ENCODE peak calls at places on chromosomes 16 and 17, in seven cellular contexts. F, Y, B, C, N, M and K are unnamed samples.

GRCh38 chr16:12436201-12436657 is 367.5 kb downstream of the CPPED1 start:
- DNase-seq in B (no peak), C (no peak), Y (peak; percentile 25), F (no peak), M (no peak), N (no peak), K (no peak)

GRCh38 chr17:64066709-64067108 is 46.3 kb upstream of the ICAM2 start:
- DNase-seq in Y (no peak), N (no peak), C (no peak), M (no peak), B (no peak), F (no peak), K (no peak)

GRCh38 chr17:36068524-36068923 is 4.5 kb downstream of the CCL18 start:
- DNase-seq in B (no peak), M (no peak), F (no peak), N (no peak), C (no peak), Y (no peak), K (no peak)

GRCh38 chr17:71855000-71855399 is 265.8 kb upstream of the SOX9 start:
- DNase-seq in Y (no peak), F (no peak), M (no peak), B (no peak), N (no peak), C (no peak), K (no peak)

GRCh38 chr17:59814685-59815084 is 78.1 kb downstream of the TUBD1 start:
- DNase-seq in B (no peak), N (no peak), Y (no peak), C (no peak), M (no peak), F (no peak), K (no peak)

GRCh38 chr16:50467943-50468748 is 80.0 kb upstream of the NKD1 start:
- DNase-seq in B (no peak), N (peak; percentile 43), M (no peak), Y (peak; percentile 83), F (peak; percentile 11), C (peak; percentile 3), K (no peak)

GRCh38 chr17:3528604-3529511 is 28.8 kb downstream of the TRPV3 start:
- DNase-seq in Y (no peak), M (no peak), F (no peak), C (peak; percentile 27), B (no peak), N (no peak), K (no peak)

GRCh38 chr16:55660026-55660425 is 4.2 kb downstream of the SLC6A2 start:
- DNase-seq in M (no peak), B (no peak), F (no peak), N (no peak), C (no peak), Y (no peak), K (no peak)

GRCh38 chr17:28338056-28338768 is 2.7 kb downstream of the TNFAIP1 start:
- DNase-seq in N (no peak), Y (no peak), C (peak; percentile 38), M (peak; percentile 14), F (no peak), B (peak; percentile 83), K (no peak)

GRCh38 chr17:34252138-34252889 is 2.8 kb upstream of the CCL2 start:
- DNase-seq in F (peak; percentile 81), Y (no peak), M (no peak), N (peak; percentile 85), B (peak; percentile 97), C (peak; percentile 82), K (peak; percentile 93)

GRCh38 chr16:65116818-65117430 is 4.9 kb downstream of the CDH11 start:
- DNase-seq in Y (no peak), M (no peak), N (no peak), C (no peak), B (no peak), F (no peak), K (no peak)

GRCh38 chr16:69064164-69064563 is 41.3 kb upstream of the HAS3 start:
- DNase-seq in B (no peak), Y (no peak), C (no peak), F (no peak), M (peak; percentile 86), N (no peak), K (no peak)

GRCh38 chr16:15643453-15644305 is 725 bp upstream of the MARF1 start:
- DNase-seq in F (peak; percentile 14), N (no peak), M (peak; percentile 53), Y (peak; percentile 20), C (peak; percentile 29), B (peak; percentile 40), K (no peak)

GRCh38 chr17:2634361-2634960 is 41.0 kb downstream of the PAFAH1B1 start:
- DNase-seq in Y (no peak), F (peak; percentile 41), B (no peak), C (peak; percentile 25), N (no peak), M (peak; percentile 88), K (no peak)

GRCh38 chr17:8430966-8431365 is 4.7 kb upstream of the NDEL1 start:
- DNase-seq in F (no peak), M (no peak), Y (no peak), C (no peak), N (no peak), B (peak; percentile 56), K (no peak)

GRCh38 chr17:50033316-50033715 is 22.6 kb upstream of the ITGA3 start:
- DNase-seq in Y (no peak), F (no peak), M (no peak), B (no peak), N (no peak), C (no peak), K (no peak)

GRCh38 chr17:3678821-3679175 is 10.2 kb downstream of the EMC6 start:
- DNase-seq in Y (no peak), N (no peak), F (no peak), B (no peak), C (no peak), M (no peak), K (no peak)

GRCh38 chr17:73586921-73587680 is 57.1 kb downstream of the SDK2 start:
- DNase-seq in N (no peak), M (peak; percentile 47), F (no peak), C (no peak), B (peak; percentile 60), Y (no peak), K (no peak)

GRCh38 chr17:59361386-59361785 is 29.9 kb downstream of the YPEL2 start:
- DNase-seq in M (peak; percentile 62), F (no peak), B (no peak), N (no peak), C (peak; percentile 94), Y (no peak), K (no peak)

GRCh38 chr16:20760346-20760745 is 3.5 kb upstream of the ACSM3 start:
- DNase-seq in B (no peak), N (no peak), F (no peak), M (no peak), C (no peak), Y (no peak), K (no peak)

GRCh38 chr17:61570118-61570517 is 20.9 kb downstream of the NACA2 start:
- DNase-seq in Y (no peak), M (peak; percentile 73), B (no peak), C (no peak), F (no peak), N (no peak), K (no peak)

GRCh38 chr16:30185683-30186421 is 2.5 kb downstream of the CORO1A start:
- DNase-seq in N (peak; percentile 77), Y (no peak), B (peak; percentile 29), M (no peak), F (peak; percentile 73), C (no peak), K (no peak)

DNA sequence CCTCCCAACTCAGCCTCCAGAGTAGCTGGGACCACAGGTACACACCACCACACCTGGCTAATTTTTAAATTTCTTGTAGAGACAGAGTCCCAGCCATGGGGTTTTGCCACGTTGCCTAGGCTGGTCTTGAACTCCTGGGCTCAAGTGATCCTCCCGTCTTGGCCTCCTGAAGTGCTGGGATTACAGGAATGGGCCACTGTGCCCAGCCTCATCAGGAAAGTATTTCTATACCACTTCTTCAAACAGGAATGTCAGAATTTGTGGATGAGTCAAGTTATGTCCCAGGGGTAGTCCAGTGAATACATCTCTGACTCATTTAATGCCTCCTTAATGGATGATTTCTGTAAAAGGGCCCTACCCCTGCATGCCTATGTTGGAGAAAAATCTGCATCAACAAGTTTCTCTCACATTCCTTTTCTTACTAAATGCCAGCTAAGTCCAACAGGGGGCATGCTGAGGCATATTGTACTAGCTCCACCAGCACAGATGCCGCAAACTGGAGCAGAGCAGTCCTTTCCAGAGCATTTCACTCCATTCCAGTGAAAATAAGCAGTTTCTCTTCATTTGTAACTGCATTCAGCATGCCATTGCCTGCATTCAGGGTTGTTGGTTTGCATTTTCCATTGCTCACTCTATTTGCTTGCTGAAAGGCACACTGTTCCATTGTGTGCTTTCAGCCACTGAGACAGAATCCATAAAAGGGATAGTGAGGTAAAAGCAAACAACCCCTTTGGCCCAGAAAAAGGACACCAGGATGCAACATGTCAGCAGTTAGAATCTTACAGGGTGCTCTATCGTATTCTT is 5.3 kb upstream of the CAVIN1 start:
- DNase-seq in M (no peak), Y (peak; percentile 35), F (peak; percentile 57), C (peak; percentile 95), B (peak; percentile 54), N (peak; percentile 55), K (peak; percentile 91)
- TF ChIP-seq CTCF in M (no peak), Y (peak; percentile 65), F (peak; percentile 64), C (peak; percentile 85), B (peak; percentile 63), N (peak; percentile 68), K (peak; percentile 85)

GRCh38 chr17:15999974-16000827 is 577 bp downstream of the TTC19 start:
- DNase-seq in M (peak; percentile 38), B (peak; percentile 26), Y (peak; percentile 62), F (no peak), C (peak; percentile 20), N (no peak), K (no peak)
- TF ChIP-seq CTCF in M (no peak), B (no peak), Y (no peak), F (no peak), C (no peak), N (no peak), K (no peak)

GRCh38 chr16:84957792-84958191 is 53.5 kb downstream of the ZDHHC7 start:
- DNase-seq in F (no peak), C (no peak), N (no peak), M (no peak), B (no peak), Y (no peak), K (no peak)

GRCh38 chr16:84957192-84957591 is 54.1 kb downstream of the ZDHHC7 start:
- DNase-seq in C (no peak), B (no peak), Y (no peak), F (no peak), N (no peak), M (no peak), K (no peak)

GRCh38 chr16:84960942-84961341 is 50.4 kb downstream of the ZDHHC7 start:
- DNase-seq in Y (no peak), N (no peak), B (no peak), M (no peak), F (no peak), C (no peak), K (no peak)

GRCh38 chr16:84959784-84960417 is 51.4 kb downstream of the ZDHHC7 start:
- DNase-seq in F (no peak), Y (no peak), M (no peak), B (no peak), N (no peak), C (no peak), K (no peak)

GRCh38 chr16:84959045-84959576 is 52.2 kb downstream of the ZDHHC7 start:
- DNase-seq in M (peak; percentile 13), N (no peak), F (no peak), C (no peak), B (no peak), Y (no peak), K (no peak)
- TF ChIP-seq CTCF in M (peak; percentile 56), N (no peak), F (no peak), C (peak; percentile 65), B (no peak), Y (no peak), K (no peak)

GRCh38 chr16:9050102-9050830 is 41.2 kb upstream of the HAPSTR1 start:
- DNase-seq in F (no peak), C (no peak), B (no peak), N (no peak), M (peak; percentile 14), Y (peak; percentile 23), K (no peak)
- TF ChIP-seq CTCF in F (peak; percentile 24), C (peak; percentile 78), B (peak; percentile 18), N (peak; percentile 16), M (peak; percentile 63), Y (peak; percentile 39), K (peak; percentile 52)